ENCODE peak calls at places on chromosomes 2 and 18, in four cellular contexts. M is GM10248, C is endothelial cell, H is astrocyte of the spinal cord. S is an unnamed sample.

GRCh38 chr2:64866797-64867196 is 122.4 kb upstream of the SLC1A4 start:
- DNase-seq in M (no peak), C (no peak), H (peak; percentile 96), S (peak; percentile 73)

GRCh38 chr2:196971574-196972279 is 45.2 kb upstream of the PGAP1 start:
- DNase-seq in H (no peak), M (no peak), C (no peak), S (no peak)

GRCh38 chr2:197298609-197299008 is 12.0 kb downstream of the ANKRD44 start:
- DNase-seq in M (no peak), H (no peak), C (no peak), S (no peak)

GRCh38 chr2:174585111-174585510 is 12.5 kb downstream of the WIPF1 start:
- DNase-seq in M (no peak), C (no peak), H (no peak), S (no peak)

GRCh38 chr2:111944536-111945210 is 46.3 kb downstream of the MERTK start:
- DNase-seq in H (no peak), M (no peak), C (no peak), S (no peak)

GRCh38 chr2:111169268-111169667 is 48.6 kb downstream of the BCL2L11 start:
- DNase-seq in H (no peak), M (no peak), C (no peak), S (no peak)

GRCh38 chr18:41899535-41899934 is 55.5 kb upstream of the PIK3C3 start:
- DNase-seq in H (no peak), C (no peak), M (no peak), S (peak; percentile 8)

GRCh38 chr18:74299746-74300145 is 8.0 kb upstream of the CYB5A start:
- DNase-seq in H (peak; percentile 33), C (no peak), M (no peak), S (no peak)

GRCh38 chr18:48308755-48309154 is 100.4 kb downstream of the ZBTB7C start:
- DNase-seq in M (no peak), H (no peak), C (no peak), S (no peak)

GRCh38 chr2:223076573-223076972 is 24.6 kb downstream of the KCNE4 start:
- DNase-seq in H (peak; percentile 69), M (no peak), C (no peak), S (peak; percentile 30)

GRCh38 chr2:23655862-23656596 is 270.9 kb downstream of the ATAD2B start:
- DNase-seq in C (no peak), H (no peak), M (no peak), S (no peak)

GRCh38 chr2:15941483-15941853 is 1.1 kb downstream of the MYCN start:
- DNase-seq in M (no peak), H (no peak), C (peak; percentile 51), S (no peak)

GRCh38 chr2:15940661-15941482 is 522 bp downstream of the MYCN start:
- DNase-seq in M (no peak), H (peak; percentile 5), C (peak; percentile 19), S (no peak)

GRCh38 chr2:15938803-15939555 is 1.4 kb upstream of the MYCN start:
- DNase-seq in M (no peak), C (no peak), H (no peak), S (no peak)

GRCh38 chr2:15939556-15939853 is 845 bp upstream of the MYCN start:
- DNase-seq in M (peak; percentile 77), C (peak; percentile 78), H (no peak), S (no peak)

DNA sequence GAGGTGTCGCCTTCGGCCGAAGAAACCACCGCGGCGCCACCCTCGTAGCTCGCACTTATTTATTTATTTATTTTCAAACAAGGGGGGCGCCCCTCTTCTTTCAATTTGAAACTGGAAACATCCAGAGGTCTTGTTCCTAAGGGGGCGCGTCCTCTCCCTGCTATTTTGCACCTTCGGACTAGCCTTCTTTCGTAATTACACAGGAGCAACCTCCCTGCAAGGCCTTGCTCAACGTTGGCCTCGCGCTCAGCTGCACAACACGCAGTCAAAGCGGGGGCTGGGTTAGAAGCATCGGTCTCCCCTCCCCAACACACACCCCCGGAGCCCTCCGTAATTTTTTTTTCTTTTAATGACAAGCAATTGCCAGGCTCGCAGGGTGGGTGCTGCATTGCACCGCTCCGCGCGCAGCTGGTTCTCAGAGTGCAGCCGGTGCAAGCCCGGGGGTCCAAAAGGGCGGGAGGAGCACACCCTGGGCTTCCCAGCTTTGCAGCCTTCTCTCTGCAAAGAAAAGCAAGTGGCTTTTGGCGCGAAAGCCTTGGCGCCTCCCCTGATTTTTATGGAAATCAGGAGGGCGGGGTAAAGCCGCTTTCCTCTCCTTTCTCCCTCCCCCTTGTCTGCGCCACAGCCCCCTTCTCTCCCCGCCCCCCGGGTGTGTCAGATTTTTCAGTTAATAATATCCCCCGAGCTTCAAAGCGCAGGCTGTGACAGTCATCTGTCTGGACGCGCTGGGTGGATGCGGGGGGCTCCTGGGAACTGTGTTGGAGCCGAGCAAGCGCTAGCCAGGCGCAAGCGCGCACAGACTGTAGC is at the start of gene MYCN:
- DNase-seq in C (peak; percentile 42), H (peak; percentile 40), M (no peak), S (peak; percentile 42)
- TF ChIP-seq CTCF in C (peak; percentile 61), H (no peak), M (no peak), S (peak; percentile 85)

DNA sequence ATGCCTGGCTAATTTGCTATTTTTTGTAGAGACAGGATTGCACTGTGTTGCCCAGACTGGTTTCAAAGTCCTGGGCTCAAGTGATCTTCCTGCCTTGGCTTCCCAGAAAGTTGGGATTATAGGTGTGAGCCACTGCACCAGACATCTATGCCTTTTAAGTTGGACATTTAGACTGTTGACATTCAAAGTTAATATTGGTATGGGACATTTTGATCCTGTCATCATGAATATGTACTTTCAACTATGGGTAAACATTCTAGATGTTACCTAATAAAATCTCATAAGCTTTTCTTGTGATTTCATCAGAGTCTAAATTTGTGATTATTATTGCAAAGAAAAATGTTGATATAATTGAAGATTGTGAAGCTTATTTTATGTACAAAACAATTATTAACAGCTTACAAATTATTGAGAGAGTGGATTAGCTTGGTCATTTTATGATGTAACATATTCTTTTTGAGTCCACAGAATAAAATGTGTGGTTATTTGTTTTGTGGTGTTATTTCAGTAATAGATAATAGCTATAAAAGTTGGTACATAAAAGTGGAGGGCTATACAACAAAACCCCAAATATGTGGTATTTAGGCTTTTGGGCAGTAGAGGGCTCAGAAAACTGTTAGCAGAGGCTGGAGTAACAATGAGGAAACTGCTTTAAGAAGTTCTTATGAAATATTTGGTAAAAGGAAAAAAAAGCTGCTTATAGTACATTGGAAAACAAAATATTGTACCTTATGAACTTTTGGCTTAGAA is 41.4 kb downstream of the STARD6 start:
- DNase-seq in H (no peak), M (no peak), C (no peak), S (no peak)
- TF ChIP-seq CTCF in H (no peak), M (no peak), C (no peak), S (no peak)

DNA sequence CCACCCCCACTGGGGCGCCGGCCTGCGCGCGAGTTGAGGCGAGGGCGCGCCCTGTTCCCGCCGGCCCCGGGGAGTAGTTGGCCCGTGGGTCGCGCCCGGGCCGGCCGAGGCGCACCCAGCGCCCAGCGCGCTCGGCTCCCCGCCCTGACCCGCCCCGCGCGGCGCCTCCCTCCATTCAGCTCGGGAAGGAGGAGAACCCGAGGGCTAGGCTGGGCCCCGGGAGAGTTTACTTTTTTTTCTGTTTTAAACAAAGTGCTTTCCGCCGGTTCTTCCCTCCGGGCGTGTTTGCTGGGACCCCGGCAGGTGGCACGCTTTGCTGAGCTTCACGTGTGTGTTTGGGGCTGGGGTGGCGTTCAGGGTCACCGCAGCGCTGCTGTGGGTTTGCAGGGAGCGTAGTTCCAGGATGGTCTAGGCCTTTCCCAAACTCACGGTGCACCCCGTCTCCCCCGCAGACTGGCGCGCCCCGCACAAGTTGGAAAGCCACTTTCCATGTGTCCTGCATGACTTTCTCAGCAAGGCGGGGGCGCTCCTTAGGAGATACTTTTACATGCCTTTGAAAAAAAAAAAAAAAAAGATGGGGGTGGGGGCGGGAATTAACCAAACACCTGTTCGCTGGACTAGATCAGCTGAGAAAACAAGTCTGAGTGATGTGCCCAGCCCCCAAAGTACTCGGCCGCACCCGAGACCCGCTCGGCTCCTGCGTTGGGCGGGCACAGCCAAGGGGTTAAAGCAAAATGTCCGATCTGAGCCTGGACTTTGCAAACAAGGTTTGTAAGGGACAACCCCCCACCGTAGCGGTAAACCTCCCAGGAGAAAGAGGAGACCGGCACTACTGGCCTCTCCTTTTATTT is 829 bp downstream of the ITGA6 start:
- DNase-seq in M (no peak), C (peak; percentile 38), H (peak; percentile 37), S (peak; percentile 50)
- TF ChIP-seq CTCF in M (no peak), C (no peak), H (peak; percentile 24), S (no peak)

DNA sequence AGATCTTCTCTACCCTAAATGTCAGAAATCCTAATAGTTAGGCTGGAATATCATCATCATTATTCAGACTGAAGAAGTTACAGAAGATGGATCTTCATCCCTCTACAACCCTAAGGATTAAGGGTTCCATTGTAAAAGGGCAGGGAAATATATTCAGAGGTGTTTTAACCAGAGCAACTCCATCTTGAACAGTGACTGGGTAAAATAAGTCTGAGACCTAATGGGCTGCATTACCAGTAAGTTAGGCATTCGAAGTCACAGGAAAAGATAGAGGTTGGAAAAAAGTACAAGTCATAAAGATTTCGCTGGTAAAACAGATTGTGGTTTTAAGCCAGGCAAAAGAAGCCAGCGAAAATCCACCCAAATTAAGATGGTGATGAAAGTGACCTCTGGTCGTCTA is 968.7 kb downstream of the CNTNAP5 start:
- DNase-seq in C (no peak), H (no peak), M (no peak), S (no peak)
- TF ChIP-seq CTCF in C (no peak), H (no peak), M (no peak), S (no peak)

DNA sequence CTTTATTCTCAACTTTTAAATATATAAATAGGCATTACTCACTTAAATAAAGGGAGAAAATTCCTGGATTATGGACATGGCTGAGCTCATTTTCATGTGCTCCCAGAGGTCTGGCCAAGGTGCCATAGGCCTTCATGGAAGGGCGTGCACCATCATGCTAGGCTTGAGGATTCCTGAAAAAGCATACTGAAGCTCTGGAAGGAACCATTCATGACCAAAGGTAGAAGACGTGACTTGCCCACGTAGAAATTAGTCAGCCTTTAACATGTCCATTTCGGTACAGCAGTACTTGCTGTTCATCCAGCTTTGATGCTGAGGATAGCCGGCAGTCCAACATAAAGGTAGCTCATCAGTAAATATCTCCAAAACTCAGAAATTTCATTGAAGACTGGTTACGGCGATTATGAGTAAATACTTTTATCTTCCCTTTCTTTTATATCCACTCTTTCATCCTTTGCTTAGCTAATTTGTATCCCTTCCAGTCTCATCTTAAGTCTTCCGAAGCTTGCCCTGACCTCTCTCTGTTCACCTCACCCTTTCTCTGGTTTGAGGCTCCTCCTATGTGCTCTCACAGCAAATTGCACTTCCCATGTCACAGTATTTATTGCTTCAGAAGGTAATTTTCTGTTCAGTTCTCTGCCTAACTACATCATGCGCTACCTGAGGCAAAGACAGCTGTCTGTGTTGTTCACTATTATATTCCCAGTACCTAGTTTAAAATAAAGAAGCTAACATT is 32.3 kb upstream of the ASNSD1 start:
- DNase-seq in H (peak; percentile 2), C (no peak), M (no peak), S (no peak)
- TF ChIP-seq CTCF in H (no peak), C (no peak), M (no peak), S (no peak)

DNA sequence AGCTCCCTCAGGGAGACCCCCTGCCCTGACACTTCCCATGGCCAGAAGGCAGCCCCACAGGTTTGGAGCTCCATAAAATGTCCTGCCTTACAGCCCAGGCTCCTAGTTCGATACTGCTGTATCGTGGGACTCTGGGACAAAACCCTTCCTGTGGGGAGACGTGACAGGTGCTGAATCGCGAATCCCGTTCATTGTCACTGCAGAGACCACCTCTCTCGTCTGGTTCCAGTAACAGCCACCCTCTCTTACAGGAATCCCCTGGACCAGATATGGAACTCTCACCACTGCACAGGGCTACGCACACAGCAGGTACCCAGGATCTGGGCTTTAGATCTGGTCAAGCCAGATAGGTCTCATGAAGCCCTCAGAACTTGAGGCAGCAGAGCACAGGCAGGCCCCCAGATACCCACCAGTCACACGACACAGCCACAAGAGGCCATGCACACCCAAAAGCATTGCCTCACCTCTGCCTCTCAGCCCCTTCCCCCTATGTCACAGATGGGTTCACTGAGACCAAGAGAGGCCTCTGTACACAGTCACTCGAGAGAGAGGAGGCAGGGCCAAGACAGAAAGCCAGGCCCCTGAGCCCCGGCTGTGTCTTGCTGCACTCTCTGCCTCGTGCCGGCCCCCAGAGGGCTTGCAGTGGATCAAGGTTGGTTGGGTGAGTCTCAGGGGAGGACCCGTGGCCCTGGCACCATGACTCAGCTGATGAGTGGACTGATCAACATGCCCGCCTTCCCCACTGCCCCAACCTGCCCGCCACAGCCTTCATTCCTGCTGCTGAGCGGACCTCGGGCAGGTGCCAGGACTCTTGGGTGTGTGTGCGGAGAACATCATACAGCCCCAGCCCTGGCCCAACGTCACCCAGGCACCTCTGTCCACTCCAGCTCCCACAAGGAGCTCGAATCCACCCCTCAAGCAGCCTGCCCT is 7.6 kb downstream of the SDC1 start:
- DNase-seq in M (no peak), C (no peak), H (peak; percentile 17), S (peak; percentile 90)
- TF ChIP-seq CTCF in M (no peak), C (no peak), H (no peak), S (no peak)

S was measured in MCF 10A.